ENCODE peak calls at places on chromosomes 2 and 18, in five cellular contexts. M is A549, Z is WTC11, H is HepG2, V is GM12878. Q is an unnamed sample.
A peak's percentile ranks its signal among the peaks of the same experiment; 100 is the strongest.

GRCh38 chr2:42192642-42193566 is 23.8 kb downstream of the EML4 start:
- DNase-seq in V (no peak), Z (no peak), H (no peak), M (no peak), Q (no peak)

GRCh38 chr2:55952415-55952814 is 28.8 kb upstream of the EFEMP1 start:
- DNase-seq in H (no peak), Z (no peak), M (no peak), V (no peak), Q (no peak)

GRCh38 chr2:84781942-84782716 is 98.8 kb downstream of the TRABD2A start:
- DNase-seq in H (no peak), V (no peak), M (no peak), Z (no peak), Q (peak; percentile 38)

GRCh38 chr2:68423966-68424650 is 43.0 kb downstream of the FBXO48 start:
- DNase-seq in M (no peak), H (no peak), V (peak; percentile 98), Z (no peak), Q (no peak)

GRCh38 chr2:239544846-239545465 is 144.1 kb upstream of the HDAC4 start:
- DNase-seq in H (no peak), Z (no peak), V (no peak), M (no peak), Q (no peak)

GRCh38 chr2:202436631-202437030 is 60.5 kb downstream of the BMPR2 start:
- DNase-seq in Z (no peak), M (no peak), H (no peak), V (no peak), Q (no peak)

GRCh38 chr2:26144031-26144430 is 28.9 kb upstream of the GAREM2 start:
- DNase-seq in H (no peak), V (no peak), M (no peak), Z (no peak), Q (no peak)

GRCh38 chr2:100623921-100624320 is 61.1 kb downstream of the PDCL3 start:
- DNase-seq in H (no peak), V (no peak), Z (no peak), M (no peak), Q (no peak)

GRCh38 chr2:109447811-109448210 is 166.0 kb downstream of the SEPTIN10 start:
- DNase-seq in V (no peak), M (no peak), Z (no peak), H (no peak), Q (no peak)

GRCh38 chr2:68404901-68405799 is 40.1 kb downstream of the PLEK start:
- DNase-seq in M (no peak), H (no peak), Z (no peak), V (no peak), Q (no peak)

GRCh38 chr2:240441326-240441992 is 6.0 kb downstream of the GPC1 start:
- DNase-seq in H (no peak), Z (no peak), M (no peak), V (no peak), Q (no peak)

GRCh38 chr2:96329416-96329815 is 4.3 kb downstream of the ITPRIPL1 start:
- DNase-seq in Z (no peak), H (peak; percentile 34), V (no peak), M (no peak), Q (no peak)

GRCh38 chr2:224366269-224366668 is 35.6 kb downstream of the FAM124B start:
- DNase-seq in H (no peak), M (no peak), Z (no peak), V (no peak), Q (no peak)

GRCh38 chr2:10387033-10387432 is 61.1 kb downstream of the ODC1 start:
- DNase-seq in V (no peak), H (no peak), M (no peak), Z (no peak), Q (no peak)

GRCh38 chr2:96113367-96113677 is 3.0 kb downstream of the ADRA2B start:
- DNase-seq in V (no peak), Z (peak; percentile 63), H (no peak), M (no peak), Q (no peak)

GRCh38 chr2:6073260-6074141 is 381.3 kb downstream of the SOX11 start:
- DNase-seq in M (no peak), V (no peak), Z (no peak), H (no peak), Q (no peak)

GRCh38 chr2:108535380-108535677 is 1.1 kb downstream of the LIMS1 start:
- DNase-seq in Z (no peak), H (no peak), M (no peak), V (no peak), Q (no peak)

GRCh38 chr2:113907297-113907696 is 17.4 kb downstream of the ACTR3 start:
- DNase-seq in H (no peak), M (no peak), Z (no peak), V (no peak), Q (no peak)

GRCh38 chr2:139526781-139527180 is 746.6 kb upstream of the NXPH2 start:
- DNase-seq in Z (no peak), M (no peak), H (no peak), V (no peak), Q (no peak)

GRCh38 chr2:48253301-48253700 is 276.7 kb upstream of the STON1 start:
- DNase-seq in V (no peak), M (no peak), Z (no peak), H (no peak), Q (no peak)

GRCh38 chr2:218263817-218264611 is 3.2 kb downstream of the GPBAR1 start:
- DNase-seq in V (no peak), H (no peak), Z (no peak), M (no peak), Q (no peak)

GRCh38 chr2:66490588-66491001 is 55.7 kb downstream of the MEIS1 start:
- DNase-seq in V (no peak), H (no peak), M (no peak), Z (no peak), Q (peak; percentile 15)

GRCh38 chr2:68152651-68153347 is 4.9 kb upstream of the PNO1 start:
- DNase-seq in V (no peak), H (no peak), M (no peak), Z (no peak), Q (no peak)

GRCh38 chr2:88452980-88453582 is 588 bp upstream of the FOXI3 start:
- DNase-seq in Z (no peak), H (no peak), M (no peak), V (no peak), Q (no peak)

GRCh38 chr2:47033102-47033880 is 117.7 kb upstream of the MCFD2 start:
- DNase-seq in V (no peak), Z (no peak), H (peak; percentile 28), M (no peak), Q (no peak)

GRCh38 chr18:23259701-23260661 is 124.7 kb downstream of the CABLES1 start:
- DNase-seq in M (no peak), V (no peak), H (peak; percentile 56), Z (peak; percentile 74), Q (peak; percentile 63)

GRCh38 chr2:204576580-204576979 is 31.3 kb downstream of the PARD3B start:
- DNase-seq in H (no peak), M (no peak), Z (no peak), V (no peak), Q (no peak)

GRCh38 chr18:71371951-71372605 is 1083.2 kb downstream of the SOCS6 start:
- DNase-seq in M (no peak), H (no peak), Z (no peak), V (no peak), Q (no peak)

GRCh38 chr2:47193607-47194006 is 38.5 kb upstream of the STPG4 start:
- DNase-seq in Z (no peak), M (no peak), H (no peak), V (no peak), Q (no peak)

GRCh38 chr18:35836932-35837331 is 135.5 kb upstream of the RMP24 start:
- DNase-seq in H (no peak), V (no peak), M (no peak), Z (no peak), Q (no peak)

GRCh38 chr18:27378396-27379094 is 193.4 kb upstream of the CHST9 start:
- DNase-seq in V (no peak), Z (no peak), M (no peak), H (no peak), Q (no peak)

GRCh38 chr18:28013064-28013463 is 163.9 kb downstream of the CDH2 start:
- DNase-seq in Z (no peak), M (no peak), H (peak; percentile 13), V (no peak), Q (no peak)

DNA sequence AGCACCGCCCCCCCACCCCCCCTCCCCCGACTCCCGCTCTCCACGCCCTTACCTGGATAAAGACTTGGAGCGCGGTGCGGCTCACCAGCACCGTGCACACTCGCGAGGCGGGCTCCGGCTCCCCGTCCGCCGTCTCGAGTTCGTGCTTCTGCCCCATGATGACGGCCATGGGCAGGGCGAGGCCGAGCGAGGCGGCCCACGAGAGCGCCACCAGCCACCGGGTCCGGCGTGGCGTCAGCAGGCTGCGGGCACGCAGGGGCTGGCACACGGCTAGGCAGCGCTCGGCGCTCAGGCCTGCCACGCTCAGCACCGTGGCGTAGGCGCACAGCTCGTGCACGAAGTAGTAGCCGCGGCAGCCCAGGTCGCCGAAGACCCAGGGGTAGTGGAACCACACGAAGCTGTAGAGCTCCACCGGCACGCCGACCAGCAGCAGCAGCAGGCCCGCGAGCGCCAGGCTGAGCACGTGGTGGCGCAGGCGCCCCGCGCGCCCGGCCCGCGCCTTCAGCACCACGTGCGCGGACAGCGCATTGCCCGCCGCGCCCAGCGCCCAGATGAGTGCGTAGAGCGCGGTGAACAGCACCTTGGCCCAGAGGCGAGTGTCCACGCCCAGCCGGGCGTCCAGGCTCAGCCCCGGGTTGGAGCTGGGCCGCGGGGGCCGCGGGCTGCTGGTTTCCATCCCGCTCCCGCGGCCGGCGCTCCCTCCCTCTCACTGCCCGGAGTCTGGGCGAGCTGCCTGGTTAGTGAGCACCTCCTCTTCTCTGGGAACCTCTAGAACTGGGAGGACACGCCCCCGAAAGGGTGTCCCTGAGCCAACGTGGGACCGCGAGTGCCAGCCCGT is at the start of gene NTSR2:
- DNase-seq in Z (peak; percentile 81), H (peak; percentile 51), V (no peak), M (peak; percentile 49), Q (peak; percentile 48)
- TF ChIP-seq ESRRA in Z (peak; percentile 99), H (peak; percentile 88), V (no peak), M (no peak), Q (no peak)

GRCh38 chr2:196356332-196356731 is 185.0 kb upstream of the STK17B start:
- DNase-seq in Z (no peak), M (no peak), H (no peak), V (no peak), Q (peak; percentile 15)
- TF ChIP-seq ESRRA in Z (no peak), M (no peak), H (no peak), V (no peak), Q (no peak)

DNA sequence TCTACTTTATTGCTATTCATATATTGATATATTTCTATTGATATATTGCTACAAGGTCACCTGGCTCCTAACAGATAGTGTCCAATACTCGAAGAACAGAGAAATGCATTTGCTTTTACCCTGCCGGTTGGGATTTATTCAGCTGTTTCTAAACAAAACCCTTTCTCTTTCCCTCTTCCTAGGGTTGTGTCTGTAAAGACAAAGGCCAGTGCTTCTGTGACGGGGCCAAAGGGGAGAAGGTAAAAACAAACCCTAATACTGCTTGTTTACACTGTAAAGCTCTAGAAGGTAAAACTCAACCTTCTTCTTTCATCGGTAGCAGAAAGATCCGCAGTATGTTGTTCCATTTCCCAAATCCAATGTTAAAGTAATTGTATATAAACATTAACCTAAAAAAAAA is 73.4 kb downstream of the COL4A3 start:
- DNase-seq in V (no peak), Z (no peak), H (no peak), M (no peak), Q (no peak)
- TF ChIP-seq ESRRA in V (no peak), Z (no peak), H (no peak), M (no peak), Q (no peak)

GRCh38 chr2:127100261-127101047 is 6.5 kb downstream of the BIN1 start:
- DNase-seq in V (no peak), H (peak; percentile 79), M (peak; percentile 61), Z (no peak), Q (no peak)
- TF ChIP-seq ESRRA in V (no peak), H (no peak), M (no peak), Z (no peak), Q (no peak)